ENCODE peak calls at places on chromosomes 11 and 22, in ten cellular contexts. T is pancreas; F is SJSA1; V is tibial artery; W is heart right ventricle; J is right lobe of liver; E is transverse colon; Z is HAP-1; M is CD8-positive, alpha-beta memory T cell; S is GM23248. A is an unnamed sample.

GRCh38 chr11:97361812-97362378 is 972.1 kb downstream of the JRKL start:
- DNase-seq in M (no peak), S (no peak), F (no peak), E (no peak), J (no peak), T (no peak), W (no peak), Z (no peak), V (no peak), A (no peak)

GRCh38 chr22:17056807-17057206 is 28.0 kb upstream of the IL17RA start:
- DNase-seq in M (no peak), S (no peak), V (no peak), F (no peak), Z (no peak), E (no peak), J (no peak), W (no peak), T (no peak), A (peak; percentile 48)

GRCh38 chr11:45155627-45156180 is 9.3 kb downstream of the PRDM11 start:
- DNase-seq in V (no peak), F (no peak), S (no peak), Z (no peak), J (no peak), M (no peak), W (no peak), E (no peak), T (no peak), A (no peak)

GRCh38 chr11:45590743-45591142 is 74.7 kb downstream of the CHST1 start:
- DNase-seq in W (peak; percentile 15), Z (no peak), E (no peak), M (no peak), T (no peak), J (no peak), F (no peak), S (peak; percentile 3), V (peak; percentile 68), A (no peak)

GRCh38 chr11:79100093-79100704 is 340.6 kb downstream of the TENM4 start:
- DNase-seq in E (peak; percentile 21), M (no peak), Z (peak; percentile 51), J (peak; percentile 48), V (peak; percentile 43), F (peak; percentile 16), T (no peak), W (no peak), S (peak; percentile 77), A (peak; percentile 29)

GRCh38 chr11:1628506-1629325 is 859 bp upstream of the KRTAP5-5 start:
- DNase-seq in F (no peak), E (peak; percentile 64), J (no peak), W (peak; percentile 47), T (peak; percentile 91), Z (peak; percentile 27), M (peak; percentile 43), V (no peak), S (peak; percentile 59), A (peak; percentile 90)

GRCh38 chr11:3040881-3041280 is 16.3 kb downstream of the CARS1 start:
- DNase-seq in W (no peak), M (no peak), T (no peak), S (no peak), Z (no peak), E (no peak), V (no peak), J (no peak), F (no peak), A (no peak)

GRCh38 chr11:8640305-8640932 is 42.0 kb downstream of the TRIM66 start:
- DNase-seq in T (no peak), Z (no peak), F (no peak), S (no peak), W (no peak), V (no peak), M (no peak), E (no peak), J (no peak), A (no peak)

GRCh38 chr22:32097018-32097417 is 54.0 kb downstream of the SLC5A1 start:
- DNase-seq in S (no peak), T (no peak), V (no peak), F (no peak), E (no peak), J (no peak), Z (no peak), W (no peak), M (no peak), A (no peak)

GRCh38 chr22:17578129-17578754 is 14.9 kb downstream of the SLC25A18 start:
- DNase-seq in W (peak; percentile 50), V (peak; percentile 48), S (peak; percentile 70), Z (no peak), M (no peak), T (peak; percentile 71), F (no peak), J (peak; percentile 80), E (peak; percentile 53), A (peak; percentile 84)

GRCh38 chr11:105040703-105041102 is 4.4 kb downstream of the CARD16 start:
- DNase-seq in F (no peak), W (no peak), T (no peak), M (no peak), J (no peak), V (no peak), E (no peak), S (no peak), Z (no peak), A (no peak)

GRCh38 chr22:46902436-46902835 is 140.0 kb downstream of the TBC1D22A start:
- DNase-seq in F (no peak), Z (no peak), W (no peak), S (no peak), J (no peak), V (no peak), E (no peak), M (no peak), T (no peak), A (no peak)

GRCh38 chr22:37391702-37392101 is 35.6 kb downstream of the ELFN2 start:
- DNase-seq in J (no peak), S (no peak), V (no peak), E (no peak), W (no peak), Z (no peak), T (no peak), M (no peak), F (no peak), A (no peak)
- H3K4me3 ChIP-seq in J (no peak overlapping the region), S (no peak overlapping the region), V (no peak overlapping the region), E (no peak overlapping the region), W (no peak overlapping the region), Z (no peak overlapping the region), T (no peak overlapping the region), M (no peak overlapping the region), F (no peak overlapping the region), A (no peak overlapping the region)

GRCh38 chr11:101915811-101916291 is 471 bp downstream of the ANGPTL5 start:
- DNase-seq in Z (peak; percentile 36), S (peak; percentile 80), T (no peak), E (no peak), M (no peak), F (peak; percentile 2), W (no peak), J (no peak), V (no peak), A (no peak)

GRCh38 chr11:101916422-101916821 is at the start of gene ANGPTL5:
- DNase-seq in T (no peak), Z (no peak), J (no peak), W (no peak), M (no peak), S (no peak), V (no peak), E (no peak), F (no peak), A (no peak)

GRCh38 chr11:101920992-101921391 is 4.7 kb upstream of the ANGPTL5 start:
- DNase-seq in W (no peak), M (no peak), T (no peak), V (no peak), J (no peak), Z (no peak), S (no peak), F (no peak), E (no peak), A (no peak)
- H3K4me1 ChIP-seq in W (peaks cover 3% of the 10 kb centered on the region), M (peaks cover 4% of the 10 kb centered on the region), T (no peaks in the 10 kb centered on the region), V (peaks cover 10% of the 10 kb centered on the region), J (no peaks in the 10 kb centered on the region), Z (peaks cover 17% of the 10 kb centered on the region), S (peaks cover 9% of the 10 kb centered on the region), F (peaks cover under 1% of the 10 kb centered on the region), E (peaks cover 6% of the 10 kb centered on the region), A (no peaks in the 10 kb centered on the region)

GRCh38 chr11:128518493-128519207 is 68.7 kb downstream of the ETS1 start:
- DNase-seq in S (peak; percentile 57), F (no peak), J (no peak), M (no peak), W (no peak), E (no peak), Z (no peak), T (no peak), V (no peak), A (no peak)

GRCh38 chr11:128520886-128521696 is 66.3 kb downstream of the ETS1 start:
- DNase-seq in V (no peak), T (no peak), S (peak; percentile 42), J (no peak), W (no peak), F (no peak), M (no peak), E (no peak), Z (no peak), A (no peak)

GRCh38 chr11:128519353-128519752 is 68.0 kb downstream of the ETS1 start:
- DNase-seq in E (no peak), Z (no peak), V (no peak), S (peak; percentile 20), J (no peak), F (no peak), M (no peak), W (no peak), T (no peak), A (no peak)

GRCh38 chr11:128521697-128522062 is 65.7 kb downstream of the ETS1 start:
- DNase-seq in F (no peak), W (no peak), Z (no peak), J (peak; percentile 52), S (peak; percentile 43), V (no peak), M (no peak), E (no peak), T (peak; percentile 65), A (no peak)

DNA sequence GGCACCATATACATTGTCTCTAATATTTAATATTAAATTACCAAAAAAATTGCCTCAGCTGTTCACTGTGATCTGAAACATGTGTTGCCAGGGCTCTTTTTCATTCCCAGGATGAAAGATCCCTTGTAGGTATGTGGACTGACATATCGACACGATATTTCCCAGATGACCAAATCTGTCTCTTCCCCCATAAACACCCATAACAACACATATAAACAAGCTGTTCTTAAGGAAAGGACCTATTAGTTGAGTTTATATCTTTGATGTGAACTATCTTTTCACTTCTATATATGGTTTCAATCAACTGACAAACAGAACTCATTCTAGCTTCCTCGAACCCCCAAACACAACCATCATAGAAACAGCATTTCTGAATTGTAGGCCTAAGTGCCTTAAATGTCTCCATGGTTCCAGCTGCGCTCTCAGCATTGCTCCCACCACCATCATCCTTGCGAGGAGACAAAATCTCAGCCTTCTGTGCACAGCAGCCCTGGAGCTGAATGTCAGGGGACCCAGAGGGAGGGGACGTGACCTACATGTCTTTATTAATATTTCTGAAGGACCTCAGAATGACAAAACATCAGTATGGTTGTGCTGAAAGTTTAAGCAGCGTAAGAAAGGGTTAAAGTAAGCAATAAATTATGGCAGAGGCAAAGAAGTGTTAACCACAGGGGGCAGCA is 67.0 kb downstream of the ETS1 start:
- DNase-seq in S (peak; percentile 37), J (no peak), V (no peak), Z (no peak), W (no peak), E (no peak), T (no peak), M (peak; percentile 56), F (no peak), A (no peak)
- H3K4me3 ChIP-seq in S (peak overlapping the region; percentile 99), J (peak overlapping the region; percentile 59), V (peak overlapping the region; percentile 85), Z (no peak overlapping the region), W (peak overlapping the region; percentile 90), E (peak overlapping the region; percentile 67), T (peak overlapping the region; percentile 65), M (peak overlapping the region; percentile 97), F (peak overlapping the region; percentile 76), A (peak overlapping the region; percentile 75)

GRCh38 chr11:126328938-126329643 is 25.2 kb downstream of the DCPS start:
- DNase-seq in V (peak; percentile 18), T (peak; percentile 30), E (no peak), M (no peak), S (no peak), W (no peak), F (no peak), Z (no peak), J (no peak), A (no peak)
- H3K4me1 ChIP-seq in V (no peaks in the 10 kb centered on the region), T (no peaks in the 10 kb centered on the region), E (peaks cover 3% of the 10 kb centered on the region), M (peaks cover 24% of the 10 kb centered on the region), S (peaks cover 14% of the 10 kb centered on the region), W (peaks cover 15% of the 10 kb centered on the region), F (peaks cover 6% of the 10 kb centered on the region), Z (no peaks in the 10 kb centered on the region), J (peaks cover 24% of the 10 kb centered on the region), A (no peaks in the 10 kb centered on the region)

A was measured in upper lobe of left lung.